ENCODE peak calls at places on chromosomes 2 and 18, in eight cellular contexts. G is fibroblast of the aortic adventitia, V is cardiac fibroblast, L is A549, B is AG04449, D is NB4, A is upper lobe of right lung, Y is kidney. M is an unnamed sample.
A peak's percentile ranks its signal among the peaks of the same experiment; 100 is the strongest.

GRCh38 chr2:107588960-107589542 is 237.6 kb upstream of the RGPD4 start:
- DNase-seq in G (peak; percentile 2), V (peak; percentile 16), L (no peak), B (no peak), D (no peak), A (no peak), Y (no peak), M (peak; percentile 30)

GRCh38 chr2:207487650-207488315 is 42.0 kb upstream of the CREB1 start:
- DNase-seq in G (peak; percentile 89), V (peak; percentile 84), L (peak; percentile 21), B (peak; percentile 75), D (no peak), A (no peak), Y (no peak), M (peak; percentile 94)

GRCh38 chr2:42234056-42234455 is 64.9 kb downstream of the EML4 start:
- DNase-seq in G (peak; percentile 61), V (peak; percentile 72), L (no peak), B (peak; percentile 57), D (no peak), A (no peak), Y (no peak), M (peak; percentile 71)

GRCh38 chr2:84022810-84023431 is 436.2 kb downstream of the SUCLG1 start:
- DNase-seq in G (peak; percentile 44), V (peak; percentile 57), L (peak; percentile 5), B (peak; percentile 12), D (peak; percentile 61), A (no peak), Y (no peak), M (peak; percentile 55)

GRCh38 chr2:148253716-148254115 is 232.8 kb downstream of the MBD5 start:
- DNase-seq in G (no peak), V (no peak), L (no peak), B (no peak), D (peak; percentile 41), A (no peak), Y (no peak), M (no peak)

GRCh38 chr2:88451647-88452150 is 794 bp downstream of the FOXI3 start:
- DNase-seq in G (no peak), V (no peak), L (no peak), B (no peak), D (no peak), A (peak; percentile 65), Y (peak; percentile 75), M (no peak)

GRCh38 chr2:205612661-205613060 is 69.6 kb upstream of the NRP2 start:
- DNase-seq in G (no peak), V (no peak), L (no peak), B (no peak), D (peak; percentile 61), A (no peak), Y (no peak), M (no peak)

GRCh38 chr2:68045337-68045736 is 17.5 kb downstream of the C1D start:
- DNase-seq in G (no peak), V (no peak), L (no peak), B (no peak), D (no peak), A (no peak), Y (no peak), M (peak; percentile 49)

GRCh38 chr2:38376346-38376682 is 759 bp downstream of the ATL2 start:
- DNase-seq in G (peak; percentile 67), V (peak; percentile 72), L (peak; percentile 94), B (no peak), D (peak; percentile 80), A (no peak), Y (no peak), M (peak; percentile 65)

GRCh38 chr18:47248610-47249343 is 2.7 kb downstream of the SKOR2 start:
- DNase-seq in G (no peak), V (no peak), L (no peak), B (no peak), D (no peak), A (no peak), Y (no peak), M (no peak)

GRCh38 chr2:153963247-153963646 is 91.5 kb downstream of the GALNT13 start:
- DNase-seq in G (no peak), V (peak; percentile 5), L (no peak), B (no peak), D (no peak), A (no peak), Y (no peak), M (no peak)

GRCh38 chr2:96207778-96208143 is 866 bp downstream of the STARD7 start:
- DNase-seq in G (peak; percentile 11), V (no peak), L (no peak), B (no peak), D (no peak), A (no peak), Y (no peak), M (no peak)

GRCh38 chr18:22466608-22467390 is 49.1 kb upstream of the CTAGE1 start:
- DNase-seq in G (peak; percentile 94), V (peak; percentile 73), L (peak; percentile 24), B (peak; percentile 53), D (no peak), A (no peak), Y (no peak), M (peak; percentile 86)

GRCh38 chr2:191012346-191012745 is 1.6 kb downstream of the STAT1 start:
- DNase-seq in G (no peak), V (no peak), L (no peak), B (no peak), D (no peak), A (no peak), Y (no peak), M (no peak)
- H3K4me3 ChIP-seq in G (peak overlapping the region; percentile 95), V (peak overlapping the region; percentile 85), L (peak overlapping the region; percentile 82), B (peak overlapping the region; percentile 95), D (peak overlapping the region; percentile 97), A (peak overlapping the region; percentile 67), Y (peak overlapping the region; percentile 85), M (peak overlapping the region; percentile 97)

DNA sequence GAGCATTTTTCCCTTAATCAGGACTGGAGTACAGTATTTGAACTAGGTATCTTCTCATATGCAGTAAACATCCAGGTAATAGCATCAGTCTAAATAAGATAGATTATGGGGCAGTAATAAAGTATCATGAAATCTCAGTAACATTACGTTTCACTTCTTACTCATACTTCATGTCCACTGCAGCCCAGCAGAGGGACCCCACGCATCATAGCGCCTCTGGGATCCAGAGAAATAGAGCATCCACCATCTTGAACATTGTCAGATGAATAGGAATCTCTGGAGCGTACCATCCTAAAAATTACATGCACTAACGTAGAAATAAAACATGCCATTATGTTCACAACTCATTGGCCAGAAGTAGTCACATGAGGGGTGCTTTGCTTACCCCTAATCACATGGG is 499.0 kb downstream of the CPS1 start:
- DNase-seq in G (peak; percentile 26), V (peak; percentile 7), L (no peak), B (no peak), D (peak; percentile 11), A (no peak), Y (no peak), M (no peak)
- TF ChIP-seq CTCF in G (peak; percentile 55), V (peak; percentile 45), L (peak; percentile 16), B (no peak), D (no peak), A (no peak), Y (no peak), M (no peak)

GRCh38 chr2:218880749-218881594 is at the start of gene WNT10A:
- DNase-seq in G (no peak), V (no peak), L (no peak), B (no peak), D (no peak), A (no peak), Y (peak; percentile 63), M (no peak)

GRCh38 chr2:218878941-218879761 is 1.5 kb upstream of the WNT10A start:
- DNase-seq in G (no peak), V (no peak), L (no peak), B (no peak), D (no peak), A (peak; percentile 47), Y (peak; percentile 59), M (no peak)

GRCh38 chr2:218881744-218882462 is 1.3 kb downstream of the WNT10A start:
- DNase-seq in G (no peak), V (no peak), L (no peak), B (no peak), D (no peak), A (no peak), Y (peak; percentile 58), M (no peak)

GRCh38 chr2:218878486-218878885 is 2.2 kb upstream of the WNT10A start:
- DNase-seq in G (no peak), V (no peak), L (no peak), B (no peak), D (no peak), A (no peak), Y (peak; percentile 9), M (no peak)

DNA sequence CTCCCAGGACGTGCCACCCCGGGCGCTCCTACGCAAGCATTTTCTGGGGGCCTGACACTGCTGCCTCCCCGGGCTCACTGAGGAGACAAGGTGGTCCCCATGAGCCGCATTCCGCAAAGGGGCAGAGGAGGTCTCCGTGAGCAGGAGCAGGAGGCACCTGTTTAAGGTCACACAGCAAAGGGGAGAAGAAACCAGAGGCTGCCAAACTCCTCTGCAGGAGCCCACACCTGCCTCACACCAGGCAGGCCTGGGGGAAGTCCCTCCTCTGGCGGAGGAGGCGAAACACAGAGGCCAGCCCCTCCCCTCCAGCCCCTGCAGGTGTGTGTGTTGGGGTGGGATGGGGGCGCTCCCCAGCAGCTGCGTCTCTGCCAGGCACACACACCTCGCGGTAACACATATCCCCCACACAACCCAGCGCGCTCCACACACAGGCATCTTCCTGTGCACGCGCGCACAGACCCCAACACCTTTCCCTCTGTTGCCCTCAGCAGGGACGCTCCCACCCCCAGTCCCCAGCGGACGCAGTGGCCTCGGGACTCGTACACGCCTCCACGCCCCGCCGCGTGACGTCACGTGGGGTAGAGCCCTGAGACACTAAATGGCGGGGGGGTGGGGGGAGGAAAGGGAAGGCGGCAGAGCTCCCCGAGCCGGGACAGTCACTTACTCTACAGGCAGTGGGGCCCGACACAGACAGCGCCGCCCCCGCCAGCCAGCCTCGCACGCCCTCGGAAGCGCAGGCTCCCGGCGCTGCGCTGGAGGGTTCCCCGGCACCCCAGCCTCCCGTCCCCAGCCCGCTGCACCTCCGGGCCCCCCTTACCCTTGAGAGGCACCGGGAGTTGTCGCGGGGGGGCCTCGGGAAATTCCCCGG is 537 bp upstream of the WNT10A start:
- DNase-seq in G (no peak), V (no peak), L (no peak), B (no peak), D (no peak), A (peak; percentile 73), Y (peak; percentile 95), M (no peak)
- H3K4me3 ChIP-seq in G (no peak overlapping the region), V (no peak overlapping the region), L (peak overlapping the region; percentile 43), B (no peak overlapping the region), D (no peak overlapping the region), A (peak overlapping the region; percentile 30), Y (no peak overlapping the region), M (no peak overlapping the region)

GRCh38 chr18:55351220-55351619 is 236.8 kb downstream of the TCF4 start:
- DNase-seq in G (peak; percentile 50), V (peak; percentile 22), L (no peak), B (no peak), D (no peak), A (no peak), Y (no peak), M (peak; percentile 28)
- TF ChIP-seq CTCF in G (no peak), V (no peak), L (no peak), B (no peak), D (no peak), A (no peak), Y (no peak), M (no peak)

DNA sequence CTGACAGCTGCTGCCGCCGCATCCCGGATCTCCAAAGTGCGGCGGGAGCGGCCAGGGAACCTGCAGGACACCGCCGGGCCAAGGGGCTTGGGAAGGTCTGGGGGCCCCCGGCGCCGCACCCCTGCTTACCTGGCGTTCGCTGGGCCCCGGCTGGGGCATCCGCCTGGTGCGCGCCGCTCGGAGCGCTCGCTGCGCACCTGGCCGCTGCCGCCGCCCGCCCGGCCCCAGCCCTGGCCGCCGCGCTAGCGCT is 321 bp downstream of the ATP8B1 start:
- DNase-seq in G (no peak), V (no peak), L (no peak), B (no peak), D (no peak), A (no peak), Y (no peak), M (no peak)
- H3K4me3 ChIP-seq in G (peak overlapping the region; percentile 94), V (peak overlapping the region; percentile 79), L (peak overlapping the region; percentile 87), B (peak overlapping the region; percentile 98), D (no peak overlapping the region), A (peak overlapping the region; percentile 76), Y (peak overlapping the region; percentile 82), M (peak overlapping the region; percentile 97)

M was measured in AG10803.